ENCODE peak calls at places on chromosomes 12 and 14, in four cellular contexts. E is SK-N-SH, C is NB4, R is WTC11. T is an unnamed sample.

GRCh38 chr12:70876952-70877351 is 43.6 kb downstream of the PTPRR start:
- DNase-seq in C (no peak), E (no peak), R (no peak), T (no peak)

GRCh38 chr12:34390846-34391700 is 368.8 kb downstream of the ALG10 start:
- DNase-seq in R (no peak), C (no peak), E (no peak), T (no peak)

GRCh38 chr12:31989987-31990386 is 30.8 kb downstream of the RESF1 start:
- DNase-seq in C (no peak), E (no peak), R (no peak), T (no peak)

GRCh38 chr14:65927871-65928270 is 515.3 kb downstream of the FUT8 start:
- DNase-seq in C (no peak), E (no peak), R (peak), T (no peak)

GRCh38 chr12:112685321-112685720 is 106.2 kb upstream of the RPH3A start:
- DNase-seq in E (no peak), R (no peak), C (no peak), T (no peak)

GRCh38 chr14:58171090-58171489 is 19.1 kb upstream of the ARMH4 start:
- DNase-seq in R (peak), C (peak), E (peak), T (peak)

GRCh38 chr12:46998811-46999368 is 80.5 kb upstream of the PCED1B start:
- DNase-seq in R (no peak), E (no peak), C (no peak), T (peak)

GRCh38 chr12:107091989-107092641 is 1.2 kb downstream of the CRY1 start:
- DNase-seq in R (no peak), E (peak), C (peak), T (peak)

GRCh38 chr12:90062799-90063198 is 354.2 kb upstream of the ATP2B1 start:
- DNase-seq in C (peak), E (no peak), R (no peak), T (no peak)

GRCh38 chr12:19572920-19573558 is 133.7 kb downstream of the AEBP2 start:
- DNase-seq in C (peak), E (peak), R (peak), T (peak)

GRCh38 chr12:1054103-1054838 is 63.2 kb downstream of the ERC1 start:
- DNase-seq in C (no peak), R (no peak), E (peak), T (no peak)

GRCh38 chr12:119843100-119843499 is 34.0 kb downstream of the CIT start:
- DNase-seq in E (no peak), R (no peak), C (no peak), T (no peak)

GRCh38 chr12:49892732-49893317 is 10.9 kb downstream of the FAIM2 start:
- DNase-seq in R (no peak), E (no peak), C (no peak), T (no peak)

GRCh38 chr12:44827832-44828438 is 48.2 kb downstream of the NELL2 start:
- DNase-seq in C (no peak), R (no peak), E (no peak), T (no peak)

GRCh38 chr14:67396381-67396965 is 15.5 kb downstream of the PLEK2 start:
- DNase-seq in E (no peak), R (no peak), C (no peak), T (no peak)

GRCh38 chr14:67815573-67816235 is 686 bp downstream of the ZFYVE26 start:
- DNase-seq in C (peak), E (no peak), R (no peak), T (peak)

GRCh38 chr12:21815306-21816062 is 41.0 kb upstream of the KCNJ8 start:
- DNase-seq in E (no peak), R (no peak), C (no peak), T (no peak)

GRCh38 chr14:57761800-57762199 is 104.1 kb downstream of the SLC35F4 start:
- DNase-seq in C (no peak), E (no peak), R (no peak), T (no peak)

GRCh38 chr14:33103489-33103888 is 164.8 kb downstream of the NPAS3 start:
- DNase-seq in E (no peak), C (no peak), R (no peak), T (no peak)

GRCh38 chr12:110004598-110004997 is 5.4 kb downstream of the ANKRD13A start:
- DNase-seq in E (no peak), C (no peak), R (no peak), T (no peak)

GRCh38 chr12:114952573-114953196 is 268.7 kb upstream of the TBX3 start:
- DNase-seq in C (no peak), E (no peak), R (no peak), T (no peak)

GRCh38 chr12:67077617-67078016 is 191.5 kb upstream of the CAND1 start:
- DNase-seq in R (no peak), E (no peak), C (no peak), T (no peak)

GRCh38 chr12:95701722-95702418 is 88.7 kb downstream of the NTN4 start:
- DNase-seq in E (no peak), C (no peak), R (no peak), T (no peak)

GRCh38 chr14:77220246-77221017 is 38.8 kb downstream of the TMEM63C start:
- DNase-seq in C (no peak), E (no peak), R (no peak), T (no peak)

GRCh38 chr14:89473979-89474378 is 56.9 kb upstream of the FOXN3 start:
- DNase-seq in C (no peak), R (no peak), E (peak), T (no peak)

GRCh38 chr12:105927553-105927952 is 211.2 kb downstream of the NUAK1 start:
- DNase-seq in E (no peak), R (no peak), C (no peak), T (no peak)

GRCh38 chr14:75494898-75495297 is 27.4 kb upstream of the BATF start:
- DNase-seq in C (no peak), R (no peak), E (no peak), T (no peak)

GRCh38 chr12:9928607-9929006 is 3.6 kb downstream of the CLEC2A start:
- DNase-seq in R (no peak), E (no peak), C (no peak), T (no peak)

GRCh38 chr12:57340104-57340503 is 89.1 kb upstream of the STAC3 start:
- DNase-seq in E (no peak), C (peak), R (no peak), T (peak)

GRCh38 chr14:91839754-91840153 is 27.6 kb downstream of the TC2N start:
- DNase-seq in C (no peak), E (no peak), R (no peak), T (no peak)

GRCh38 chr12:116188581-116188980 is 88.9 kb downstream of the MED13L start:
- DNase-seq in R (no peak), C (peak), E (no peak), T (no peak)

GRCh38 chr12:14263742-14264141 is 101.7 kb upstream of the ATF7IP start:
- DNase-seq in R (no peak), C (no peak), E (no peak), T (no peak)

GRCh38 chr12:20601668-20602280 is 93.4 kb upstream of the SLCO1C1 start:
- DNase-seq in R (no peak), C (peak), E (peak), T (peak)

GRCh38 chr12:127143020-127143419 is 1124.0 kb upstream of the TMEM132C start:
- DNase-seq in C (no peak), R (peak), E (no peak), T (no peak)

GRCh38 chr12:71787574-71787973 is 32.9 kb downstream of the RAB21 start:
- DNase-seq in R (no peak), C (peak), E (no peak), T (peak)

GRCh38 chr14:105830171-105830570 is 303.8 kb downstream of the TMEM121 start:
- DNase-seq in R (no peak), E (no peak), C (peak), T (no peak)
- TF ChIP-seq MAX in R (no peak), E (no peak), C (no peak), T (no peak)

DNA sequence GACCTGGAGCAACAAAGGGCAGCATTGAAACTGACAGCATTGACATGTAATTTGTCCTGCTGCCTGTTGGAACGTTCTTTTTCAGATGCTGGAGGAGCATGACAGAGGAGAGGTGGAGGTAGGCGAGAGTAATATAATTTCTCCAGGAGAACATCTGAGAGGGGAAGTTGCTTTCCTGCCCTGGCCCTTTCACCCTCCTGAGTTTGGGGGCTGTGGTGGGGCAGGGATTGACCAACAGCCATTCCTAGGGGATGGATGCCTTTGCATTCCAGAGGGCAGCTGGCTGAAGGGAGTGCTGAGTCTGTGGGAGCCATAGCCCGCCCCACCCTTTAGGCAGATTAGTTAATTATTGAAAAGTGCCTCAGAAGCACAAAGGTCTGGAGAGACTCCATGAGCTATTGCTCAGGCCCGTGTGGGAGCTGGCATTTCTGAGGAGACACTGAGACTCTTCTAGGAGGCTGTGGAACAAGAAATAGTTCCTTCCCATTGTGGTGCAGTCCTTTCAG is 73.5 kb downstream of the ARF6 start:
- DNase-seq in C (no peak), E (no peak), R (no peak), T (no peak)
- TF ChIP-seq CTCF in C (no peak), E (no peak), R (no peak), T (no peak)

GRCh38 chr12:6752181-6752930 is 585 bp downstream of the MLF2 start:
- DNase-seq in R (peak), C (peak), E (peak), T (peak)
- TF ChIP-seq MAX in R (no peak), C (no peak), E (no peak), T (no peak)

GRCh38 chr14:60654303-60654925 is 5.1 kb upstream of the SIX1 start:
- DNase-seq in C (no peak), R (no peak), E (peak), T (no peak)

GRCh38 chr14:60655898-60656754 is 6.8 kb upstream of the SIX1 start:
- DNase-seq in R (peak), C (peak), E (peak), T (no peak)

GRCh38 chr14:60656755-60657608 is 7.7 kb upstream of the SIX1 start:
- DNase-seq in C (peak), R (peak), E (peak), T (peak)

GRCh38 chr14:60653709-60654161 is 4.5 kb upstream of the SIX1 start:
- DNase-seq in E (no peak), R (no peak), C (no peak), T (no peak)

GRCh38 chr14:60655114-60655897 is 6.0 kb upstream of the SIX1 start:
- DNase-seq in E (peak), C (no peak), R (no peak), T (no peak)
- TF ChIP-seq CTCF in E (no peak), C (no peak), R (no peak), T (no peak)

DNA sequence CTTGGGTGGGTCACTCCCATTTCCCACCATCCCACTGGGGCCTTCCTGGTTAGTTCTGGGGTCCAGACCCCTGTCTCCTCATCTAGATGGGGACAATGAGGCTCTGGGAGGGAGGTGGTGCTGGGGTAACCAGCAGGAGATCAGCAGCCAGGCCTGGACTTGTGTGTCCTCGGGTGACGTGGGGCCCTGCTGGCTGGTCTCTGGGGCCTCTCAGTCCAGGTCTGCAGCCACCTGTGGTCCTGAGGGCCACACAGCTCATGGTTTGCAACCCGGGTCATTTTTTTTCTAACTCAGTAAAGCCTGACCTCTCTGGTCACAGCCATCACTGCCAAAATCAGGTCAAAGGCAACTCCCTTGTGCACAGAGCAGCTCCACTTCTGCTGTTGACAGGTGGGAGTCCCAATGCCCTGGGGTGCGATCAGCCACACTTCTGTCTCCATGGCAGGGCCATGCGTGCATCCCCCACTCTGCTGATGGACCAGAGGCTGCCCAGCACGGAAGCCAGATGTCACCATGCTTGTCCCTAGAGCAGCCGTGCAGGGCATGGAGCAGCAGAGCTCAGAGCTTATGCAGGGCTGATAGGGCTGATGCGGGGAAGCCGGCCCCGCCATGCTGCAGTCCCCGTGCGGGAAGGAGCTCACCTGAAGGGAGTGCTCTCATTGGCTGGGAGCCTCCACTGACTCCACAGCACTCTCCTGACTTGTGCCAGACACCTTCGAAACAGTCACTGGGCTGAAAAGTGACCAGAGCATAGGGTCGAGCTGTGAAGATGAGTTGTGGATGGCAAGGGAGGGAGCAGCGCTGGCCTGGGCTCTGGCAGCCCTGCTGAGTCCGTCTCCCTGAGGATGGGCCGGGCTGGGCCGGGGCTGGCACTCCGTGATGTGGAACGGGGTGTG is 251.0 kb downstream of the ADGRD1 start:
- DNase-seq in E (peak), R (no peak), C (no peak), T (no peak)
- TF ChIP-seq MAX in E (no peak), R (no peak), C (no peak), T (no peak)

T was measured in endothelial cell of umbilical vein.